ENCODE peak calls at places on chromosomes 3 and 15, in four cellular contexts. G, Q, N and B are unnamed samples.

GRCh38 chr15:47743886-47744285 is 26.6 kb downstream of the SEMA6D start:
- DNase-seq in Q (no peak), G (no peak), N (no peak), B (no peak)

GRCh38 chr3:71310595-71311319 is 272.8 kb downstream of the FOXP1 start:
- DNase-seq in N (no peak), Q (peak), G (peak), B (no peak)

GRCh38 chr15:67531379-67532059 is 10.6 kb downstream of the C15orf61 start:
- DNase-seq in G (no peak), Q (peak), N (no peak), B (no peak)

GRCh38 chr3:147410518-147411234 is 1.5 kb downstream of the ZIC1 start:
- DNase-seq in G (peak), N (no peak), Q (peak), B (no peak)

GRCh38 chr3:115100172-115100571 is 46.9 kb downstream of the ZBTB20 start:
- DNase-seq in N (peak), G (peak), Q (peak), B (no peak)

GRCh38 chr15:38589502-38589901 is 24.9 kb upstream of the RASGRP1 start:
- DNase-seq in G (peak), Q (peak), N (no peak), B (no peak)

GRCh38 chr3:54988302-54989022 is 60.6 kb upstream of the LRTM1 start:
- DNase-seq in Q (peak), G (no peak), N (no peak), B (no peak)

GRCh38 chr3:129006864-129007263 is 5.8 kb downstream of the EFCC1 start:
- DNase-seq in G (no peak), N (no peak), Q (no peak), B (no peak)

GRCh38 chr3:9201278-9201677 is 48.2 kb downstream of the SRGAP3 start:
- DNase-seq in N (no peak), Q (no peak), G (no peak), B (no peak)

GRCh38 chr3:117656391-117656790 is 946.8 kb downstream of the TUSC7 start:
- DNase-seq in Q (no peak), G (no peak), N (no peak), B (no peak)

GRCh38 chr15:39887832-39888231 is 32.2 kb downstream of the GPR176 start:
- DNase-seq in N (no peak), Q (peak), G (peak), B (no peak)

GRCh38 chr3:27666708-27667107 is 55.4 kb downstream of the EOMES start:
- DNase-seq in N (no peak), G (peak), Q (peak), B (no peak)

GRCh38 chr3:118803096-118803476 is 231.6 kb downstream of the IGSF11 start:
- DNase-seq in G (no peak), N (no peak), Q (no peak), B (no peak)

GRCh38 chr15:81942157-81942556 is 103.7 kb downstream of the MEX3B start:
- DNase-seq in N (no peak), Q (no peak), G (no peak), B (no peak)

GRCh38 chr3:127691494-127691893 is 18.7 kb downstream of the ABTB1 start:
- DNase-seq in G (no peak), N (no peak), Q (no peak), B (no peak)

GRCh38 chr3:48804930-48805329 is 42.7 kb downstream of the PRKAR2A start:
- DNase-seq in N (no peak), G (no peak), Q (no peak), B (no peak)

GRCh38 chr3:45688194-45688881 is 858 bp upstream of the SACM1L start:
- DNase-seq in G (peak), Q (no peak), N (no peak), B (peak)

GRCh38 chr3:123841476-123842238 is 42.5 kb downstream of the MYLK start:
- DNase-seq in N (no peak), Q (no peak), G (no peak), B (no peak)

GRCh38 chr3:101809178-101810022 is 30.4 kb downstream of the NXPE3 start:
- DNase-seq in G (peak), Q (peak), N (no peak), B (peak)

GRCh38 chr3:61858054-61858453 is 296.7 kb downstream of the PTPRG start:
- DNase-seq in G (no peak), N (no peak), Q (peak), B (no peak)

GRCh38 chr15:31268911-31269784 is 57.5 kb upstream of the KLF13 start:
- DNase-seq in N (no peak), Q (no peak), G (no peak), B (no peak)

GRCh38 chr3:84963137-84963536 is 4.3 kb downstream of the CADM2 start:
- DNase-seq in N (no peak), Q (no peak), G (no peak), B (no peak)

GRCh38 chr15:66760358-66760967 is 58.4 kb downstream of the SMAD6 start:
- DNase-seq in Q (no peak), G (no peak), N (no peak), B (no peak)

GRCh38 chr3:44036850-44037249 is 204.8 kb upstream of the TOPAZ1 start:
- DNase-seq in G (no peak), Q (no peak), N (no peak), B (no peak)

GRCh38 chr3:168096210-168096795 is 579 bp upstream of the GOLIM4 start:
- DNase-seq in N (peak), Q (peak), G (peak), B (peak)

GRCh38 chr3:183149915-183150825 is 12.4 kb downstream of the LAMP3 start:
- DNase-seq in G (no peak), Q (peak), N (no peak), B (no peak)

GRCh38 chr15:92681141-92681622 is 25.6 kb upstream of the FAM174B start:
- DNase-seq in Q (peak), G (peak), N (no peak), B (no peak)

GRCh38 chr15:77292924-77293558 is 126.9 kb downstream of the PEAK1 start:
- DNase-seq in G (no peak), Q (no peak), N (no peak), B (no peak)

GRCh38 chr15:56871867-56872266 is 46.6 kb upstream of the TCF12 start:
- DNase-seq in G (no peak), Q (no peak), N (no peak), B (no peak)

GRCh38 chr15:56871180-56871579 is 47.3 kb upstream of the TCF12 start:
- DNase-seq in N (no peak), Q (peak), G (peak), B (no peak)

GRCh38 chr15:56868251-56868650 is 50.2 kb upstream of the TCF12 start:
- DNase-seq in Q (no peak), N (no peak), G (no peak), B (no peak)

GRCh38 chr15:56866798-56867197 is 51.6 kb upstream of the TCF12 start:
- DNase-seq in G (no peak), Q (no peak), N (no peak), B (no peak)

GRCh38 chr15:56869573-56869972 is 48.9 kb upstream of the TCF12 start:
- DNase-seq in N (no peak), Q (peak), G (peak), B (no peak)
- TF ChIP-seq CTCF in N (peak), Q (peak), G (peak), B (peak)

GRCh38 chr15:72092011-72092410 is 25.9 kb downstream of the MYO9A start:
- DNase-seq in G (no peak), Q (no peak), N (no peak), B (no peak)

GRCh38 chr15:72082176-72082575 is 35.8 kb downstream of the MYO9A start:
- DNase-seq in N (no peak), G (no peak), Q (no peak), B (no peak)

GRCh38 chr15:72086920-72087648 is 30.9 kb downstream of the MYO9A start:
- DNase-seq in G (no peak), Q (no peak), N (no peak), B (no peak)

GRCh38 chr15:72086010-72086697 is 31.8 kb downstream of the MYO9A start:
- DNase-seq in G (no peak), N (no peak), Q (no peak), B (no peak)
- TF ChIP-seq CTCF in G (no peak), N (no peak), Q (no peak), B (no peak)

DNA sequence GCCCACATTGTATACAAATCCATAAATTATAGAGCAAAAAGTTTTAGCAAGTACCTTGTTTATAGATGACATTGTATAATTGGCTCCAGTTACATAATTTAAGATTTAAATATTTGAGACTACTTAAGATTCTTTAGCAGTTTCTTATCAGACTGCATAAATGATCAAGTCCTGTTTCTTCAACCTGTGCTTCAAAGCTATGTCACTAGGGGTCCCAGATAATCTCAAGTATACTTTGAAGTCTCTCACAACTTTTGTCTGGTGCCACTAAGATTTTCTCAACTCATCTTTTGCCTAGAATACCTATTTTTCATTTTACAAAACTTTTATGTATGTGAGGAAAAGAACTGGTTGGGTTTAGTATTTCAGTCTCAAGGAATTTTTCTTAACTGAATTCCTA is 205.5 kb downstream of the STAG1 start:
- DNase-seq in Q (peak), N (no peak), G (peak), B (no peak)
- TF ChIP-seq CTCF in Q (no peak), N (peak), G (no peak), B (no peak)

DNA sequence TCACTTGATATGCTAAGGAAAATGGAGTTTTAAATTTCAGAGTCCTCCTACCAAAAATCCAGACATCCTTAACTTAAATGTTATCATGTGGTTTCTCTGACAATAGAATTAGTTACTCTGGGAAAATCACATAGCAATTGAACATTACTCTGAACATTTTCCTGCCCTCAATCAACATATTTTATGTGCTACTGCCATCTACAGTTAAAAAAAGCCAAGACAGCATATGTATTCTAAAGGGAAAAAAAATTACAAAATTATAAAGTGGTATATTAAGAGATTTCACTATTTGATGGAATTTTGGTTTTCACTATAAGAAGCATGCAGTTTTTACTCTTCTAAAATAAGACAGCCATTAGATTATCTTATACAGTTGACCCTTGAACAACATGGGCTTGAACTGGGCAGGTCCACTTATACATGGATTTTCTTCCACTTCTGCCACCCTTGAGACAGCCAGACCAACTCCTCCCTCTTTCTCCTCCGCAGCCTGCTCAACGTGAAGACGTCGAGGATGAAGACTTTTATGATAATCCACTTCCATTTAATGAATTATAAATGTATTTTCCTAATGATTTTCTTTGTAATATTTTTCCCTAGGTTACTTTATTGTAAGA is 122.3 kb downstream of the ATP1B3 start:
- DNase-seq in Q (peak), G (peak), N (no peak), B (no peak)
- TF ChIP-seq CTCF in Q (peak), G (peak), N (no peak), B (no peak)

GRCh38 chr15:55387027-55387426 is 21.1 kb downstream of the CCPG1 start:
- DNase-seq in N (no peak), Q (no peak), G (no peak), B (no peak)
- TF ChIP-seq CTCF in N (no peak), Q (no peak), G (no peak), B (no peak)

GRCh38 chr15:100910119-100910518 is 9.0 kb upstream of the LRRK1 start:
- DNase-seq in G (no peak), Q (no peak), N (no peak), B (no peak)
- TF ChIP-seq CTCF in G (peak), Q (peak), N (peak), B (peak)

GRCh38 chr3:164250923-164251322 is 827.4 kb downstream of the SI start:
- DNase-seq in N (no peak), Q (no peak), G (no peak), B (no peak)
- TF ChIP-seq CTCF in N (no peak), Q (no peak), G (no peak), B (no peak)

DNA sequence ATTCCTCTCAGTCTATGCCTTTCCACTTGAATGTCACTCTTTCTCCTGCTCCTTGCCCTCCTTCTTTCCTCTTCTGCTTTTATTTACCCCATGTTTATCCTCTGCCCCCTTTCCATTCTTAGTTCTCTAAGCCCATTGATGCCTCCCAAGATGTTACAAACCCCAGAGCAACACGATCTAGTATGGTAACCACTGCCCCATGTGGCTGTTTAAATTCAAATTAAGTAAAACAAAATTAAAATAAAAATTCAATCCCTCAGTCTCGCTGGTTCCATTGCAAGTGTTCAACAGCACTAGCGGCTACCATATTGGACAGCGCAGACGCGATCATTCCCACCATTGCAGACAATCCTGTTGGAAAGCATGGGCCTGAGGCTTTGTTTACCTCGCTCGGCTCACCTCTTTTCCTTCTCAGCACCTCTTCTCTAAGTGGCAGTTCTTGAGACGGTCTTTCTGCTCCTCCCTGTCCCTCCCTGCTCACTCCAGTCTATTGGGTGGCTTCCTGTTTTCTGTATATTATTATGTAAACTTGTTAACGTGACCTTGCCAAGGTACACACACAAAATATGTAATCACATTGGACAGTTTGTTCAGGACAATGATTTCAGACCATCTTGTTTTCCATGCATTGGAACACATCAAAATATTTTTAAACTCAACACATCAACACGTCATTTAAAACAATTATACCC is 21.8 kb upstream of the CA12 start:
- DNase-seq in Q (peak), N (no peak), G (no peak), B (no peak)
- TF ChIP-seq CTCF in Q (no peak), N (peak), G (no peak), B (no peak)